ENCODE peak calls at places on chromosomes 1 and 21, in nine cellular contexts. B is A549, K is tibial nerve, X is IMR-90, P is heart left ventricle, U is body of pancreas, R is transverse colon, F is vagina, N is breast epithelium. Z is an unnamed sample.

GRCh38 chr1:220347654-220348175 is 75.5 kb upstream of the RAB3GAP2 start:
- DNase-seq in B (no peak), K (no peak), X (no peak), P (no peak), U (no peak), R (no peak), F (no peak), N (no peak), Z (no peak)

GRCh38 chr1:57131701-57132394 is 166.0 kb upstream of the C8B start:
- DNase-seq in B (no peak), K (no peak), X (peak), P (no peak), U (no peak), R (no peak), F (no peak), N (no peak), Z (no peak)

GRCh38 chr1:77288275-77288674 is 6.5 kb downstream of the AK5 start:
- DNase-seq in B (no peak), K (no peak), X (peak), P (no peak), U (no peak), R (no peak), F (no peak), N (no peak), Z (no peak)

GRCh38 chr1:68600049-68600661 is 103.3 kb upstream of the DEPDC1 start:
- DNase-seq in B (no peak), K (no peak), X (peak), P (no peak), U (peak), R (no peak), F (no peak), N (no peak), Z (no peak)

GRCh38 chr1:234962340-234962989 is 166.2 kb downstream of the TOMM20 start:
- DNase-seq in B (no peak), K (peak), X (peak), P (peak), U (peak), R (no peak), F (no peak), N (no peak), Z (no peak)

GRCh38 chr1:64986903-64987871 is 20.8 kb upstream of the JAK1 start:
- DNase-seq in B (no peak), K (peak), X (peak), P (no peak), U (peak), R (no peak), F (no peak), N (no peak), Z (no peak)

GRCh38 chr1:87045757-87046422 is 131.5 kb downstream of the HS2ST1 start:
- DNase-seq in B (no peak), K (no peak), X (peak), P (no peak), U (no peak), R (no peak), F (no peak), N (no peak), Z (no peak)

GRCh38 chr1:165403835-165404482 is 41.0 kb downstream of the RXRG start:
- DNase-seq in B (peak), K (peak), X (no peak), P (no peak), U (peak), R (no peak), F (no peak), N (no peak), Z (no peak)

GRCh38 chr1:24966724-24967346 is 36.8 kb upstream of the RUNX3 start:
- DNase-seq in B (peak), K (no peak), X (peak), P (no peak), U (no peak), R (no peak), F (no peak), N (no peak), Z (no peak)

GRCh38 chr1:199545780-199546179 is 481.7 kb upstream of the NR5A2 start:
- DNase-seq in B (peak), K (no peak), X (no peak), P (no peak), U (peak), R (peak), F (no peak), N (no peak), Z (no peak)

GRCh38 chr1:5348732-5349465 is 643.3 kb downstream of the NPHP4 start:
- DNase-seq in B (no peak), K (no peak), X (no peak), P (no peak), U (no peak), R (no peak), F (no peak), N (no peak), Z (no peak)

GRCh38 chr1:86774305-86775304 is 70.2 kb downstream of the SH3GLB1 start:
- DNase-seq in B (peak), K (peak), X (peak), P (peak), U (peak), R (peak), F (no peak), N (no peak), Z (peak)

GRCh38 chr1:184329255-184329953 is 57.4 kb upstream of the C1orf21 start:
- DNase-seq in B (no peak), K (no peak), X (no peak), P (no peak), U (no peak), R (peak), F (no peak), N (no peak), Z (no peak)

GRCh38 chr1:76053021-76053420 is 21.5 kb upstream of the ST6GALNAC3 start:
- DNase-seq in B (no peak), K (no peak), X (no peak), P (no peak), U (no peak), R (no peak), F (no peak), N (no peak), Z (no peak)

GRCh38 chr1:83845437-83846071 is 153.4 kb downstream of the TTLL7 start:
- DNase-seq in B (no peak), K (peak), X (no peak), P (no peak), U (no peak), R (no peak), F (no peak), N (no peak), Z (no peak)

GRCh38 chr1:105914403-105914802 is 1142.1 kb upstream of the PRMT6 start:
- DNase-seq in B (no peak), K (no peak), X (no peak), P (no peak), U (peak), R (no peak), F (no peak), N (no peak), Z (no peak)

GRCh38 chr1:18299441-18300338 is 181.0 kb upstream of the KLHDC7A start:
- DNase-seq in B (peak), K (no peak), X (no peak), P (no peak), U (peak), R (no peak), F (no peak), N (no peak), Z (no peak)

GRCh38 chr1:40306296-40306695 is 10.8 kb downstream of the COL9A2 start:
- DNase-seq in B (no peak), K (no peak), X (no peak), P (no peak), U (no peak), R (no peak), F (no peak), N (peak), Z (no peak)

GRCh38 chr1:243598433-243598832 is 251.6 kb downstream of the AKT3 start:
- DNase-seq in B (no peak), K (no peak), X (peak), P (no peak), U (no peak), R (no peak), F (no peak), N (no peak), Z (no peak)

GRCh38 chr1:212671342-212672031 is 28.2 kb downstream of the BATF3 start:
- DNase-seq in B (no peak), K (peak), X (peak), P (peak), U (no peak), R (peak), F (peak), N (no peak), Z (no peak)

GRCh38 chr21:42061866-42062542 is 9.1 kb upstream of the UMODL1 start:
- DNase-seq in B (no peak), K (no peak), X (no peak), P (no peak), U (no peak), R (peak), F (no peak), N (no peak), Z (no peak)

GRCh38 chr1:25906644-25907300 is 553 bp upstream of the STMN1 start:
- DNase-seq in B (no peak), K (no peak), X (no peak), P (no peak), U (peak), R (peak), F (no peak), N (peak), Z (no peak)

GRCh38 chr1:214764502-214764901 is 161.5 kb downstream of the CENPF start:
- DNase-seq in B (no peak), K (no peak), X (no peak), P (no peak), U (no peak), R (no peak), F (no peak), N (no peak), Z (no peak)

GRCh38 chr1:17119076-17119743 is at the start of gene PADI2:
- DNase-seq in B (peak), K (no peak), X (peak), P (peak), U (peak), R (peak), F (no peak), N (peak), Z (no peak)

GRCh38 chr21:35664683-35665082 is 395.6 kb downstream of the SETD4 start:
- DNase-seq in B (no peak), K (no peak), X (peak), P (no peak), U (peak), R (no peak), F (no peak), N (peak), Z (no peak)

GRCh38 chr1:152047607-152047953 is 10.8 kb upstream of the S100A11 start:
- DNase-seq in B (peak), K (no peak), X (peak), P (no peak), U (peak), R (no peak), F (no peak), N (peak), Z (no peak)

GRCh38 chr1:83554174-83554573 is 444.8 kb downstream of the TTLL7 start:
- DNase-seq in B (no peak), K (no peak), X (no peak), P (peak), U (no peak), R (no peak), F (no peak), N (no peak), Z (no peak)

GRCh38 chr1:21089711-21090110 is 87.0 kb downstream of the EIF4G3 start:
- DNase-seq in B (no peak), K (no peak), X (no peak), P (no peak), U (no peak), R (no peak), F (no peak), N (no peak), Z (no peak)

GRCh38 chr1:25105836-25106235 is 126.5 kb downstream of the SYF2 start:
- DNase-seq in B (no peak), K (no peak), X (no peak), P (no peak), U (no peak), R (no peak), F (no peak), N (no peak), Z (no peak)

GRCh38 chr1:203985044-203985443 is 87.9 kb upstream of the SOX13 start:
- DNase-seq in B (no peak), K (no peak), X (no peak), P (no peak), U (no peak), R (no peak), F (no peak), N (no peak), Z (no peak)

GRCh38 chr1:16046865-16047264 is 3.3 kb downstream of the CLCNKB start:
- DNase-seq in B (no peak), K (no peak), X (no peak), P (no peak), U (no peak), R (no peak), F (no peak), N (no peak), Z (no peak)

GRCh38 chr1:108130812-108131211 is 69.3 kb downstream of the SLC25A24 start:
- DNase-seq in B (no peak), K (no peak), X (no peak), P (no peak), U (no peak), R (no peak), F (no peak), N (no peak), Z (no peak)
- H3K27ac ChIP-seq in B (no peak), K (no peak), X (no peak), P (no peak), U (no peak), R (no peak), F (no peak), N (no peak), Z (no peak)

GRCh38 chr1:156193488-156194299 is at the start of gene SLC25A44:
- DNase-seq in B (peak), K (peak), X (peak), P (peak), U (peak), R (peak), F (no peak), N (peak), Z (peak)
- TF ChIP-seq POLR2A in B (peak), K (no peak), X (peak), P (peak), U (peak), R (peak), F (peak), N (peak), Z (peak)

GRCh38 chr1:31065310-31066217 is at the start of gene PUM1:
- DNase-seq in B (peak), K (peak), X (peak), P (peak), U (peak), R (peak), F (peak), N (peak), Z (peak)

GRCh38 chr1:31063636-31064035 is 1.9 kb downstream of the PUM1 start:
- DNase-seq in B (no peak), K (no peak), X (peak), P (no peak), U (no peak), R (no peak), F (no peak), N (no peak), Z (no peak)

GRCh38 chr1:31064115-31064514 is 1.4 kb downstream of the PUM1 start:
- DNase-seq in B (no peak), K (no peak), X (no peak), P (no peak), U (no peak), R (no peak), F (no peak), N (no peak), Z (no peak)

GRCh38 chr1:31064685-31065309 is 720 bp downstream of the PUM1 start:
- DNase-seq in B (peak), K (no peak), X (peak), P (peak), U (no peak), R (peak), F (no peak), N (no peak), Z (no peak)

GRCh38 chr1:31062867-31063380 is 2.6 kb downstream of the PUM1 start:
- DNase-seq in B (no peak), K (no peak), X (no peak), P (no peak), U (no peak), R (no peak), F (no peak), N (no peak), Z (no peak)
- H3K27ac ChIP-seq in B (peak), K (no peak), X (no peak), P (no peak), U (peak), R (peak), F (peak), N (peak), Z (peak)

GRCh38 chr1:109826930-109827349 is 63.2 kb upstream of the EPS8L3 start:
- DNase-seq in B (no peak), K (no peak), X (no peak), P (no peak), U (no peak), R (no peak), F (no peak), N (no peak), Z (no peak)

GRCh38 chr1:109827986-109828385 is 64.3 kb upstream of the EPS8L3 start:
- DNase-seq in B (no peak), K (no peak), X (no peak), P (no peak), U (no peak), R (no peak), F (peak), N (no peak), Z (no peak)

GRCh38 chr1:109825774-109826173 is 62.1 kb upstream of the EPS8L3 start:
- DNase-seq in B (no peak), K (no peak), X (no peak), P (no peak), U (no peak), R (no peak), F (no peak), N (no peak), Z (no peak)

GRCh38 chr1:109827466-109827865 is 63.7 kb upstream of the EPS8L3 start:
- DNase-seq in B (no peak), K (no peak), X (no peak), P (no peak), U (no peak), R (no peak), F (peak), N (no peak), Z (no peak)

DNA sequence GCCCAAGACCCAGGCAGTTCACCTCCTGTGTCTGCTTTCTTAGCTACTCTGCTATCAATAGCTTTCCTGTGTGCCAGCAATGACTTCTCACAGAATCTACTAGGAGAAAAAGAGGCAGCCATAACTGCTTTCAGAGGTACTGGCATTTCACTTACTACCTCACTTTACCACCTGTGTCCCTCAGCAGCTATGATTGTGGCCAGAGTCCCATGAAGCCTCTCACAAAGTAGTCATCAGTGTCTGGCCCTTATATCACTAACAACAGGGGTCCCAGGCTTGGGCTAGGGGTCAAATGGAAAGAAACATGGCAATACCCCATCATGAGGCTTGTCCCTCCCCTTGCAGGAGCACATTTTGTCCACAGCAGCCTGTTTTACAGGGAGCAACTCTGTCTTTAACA is 62.7 kb upstream of the EPS8L3 start:
- DNase-seq in B (no peak), K (no peak), X (no peak), P (no peak), U (no peak), R (no peak), F (peak), N (no peak), Z (no peak)
- TF ChIP-seq POLR2A in B (no peak), K (no peak), X (no peak), P (no peak), U (no peak), R (no peak), F (no peak), N (no peak), Z (no peak)

GRCh38 chr1:150613061-150613920 is 16.1 kb downstream of the ENSA start:
- DNase-seq in B (peak), K (peak), X (peak), P (peak), U (peak), R (peak), F (no peak), N (no peak), Z (no peak)

GRCh38 chr1:150606743-150607142 is 22.7 kb downstream of the ENSA start:
- DNase-seq in B (no peak), K (no peak), X (no peak), P (no peak), U (no peak), R (no peak), F (no peak), N (no peak), Z (no peak)

GRCh38 chr1:150610576-150610975 is 18.8 kb downstream of the ENSA start:
- DNase-seq in B (no peak), K (no peak), X (no peak), P (no peak), U (no peak), R (no peak), F (no peak), N (no peak), Z (no peak)

GRCh38 chr1:150612014-150612345 is 17.4 kb downstream of the ENSA start:
- DNase-seq in B (no peak), K (no peak), X (no peak), P (no peak), U (no peak), R (no peak), F (no peak), N (no peak), Z (no peak)

DNA sequence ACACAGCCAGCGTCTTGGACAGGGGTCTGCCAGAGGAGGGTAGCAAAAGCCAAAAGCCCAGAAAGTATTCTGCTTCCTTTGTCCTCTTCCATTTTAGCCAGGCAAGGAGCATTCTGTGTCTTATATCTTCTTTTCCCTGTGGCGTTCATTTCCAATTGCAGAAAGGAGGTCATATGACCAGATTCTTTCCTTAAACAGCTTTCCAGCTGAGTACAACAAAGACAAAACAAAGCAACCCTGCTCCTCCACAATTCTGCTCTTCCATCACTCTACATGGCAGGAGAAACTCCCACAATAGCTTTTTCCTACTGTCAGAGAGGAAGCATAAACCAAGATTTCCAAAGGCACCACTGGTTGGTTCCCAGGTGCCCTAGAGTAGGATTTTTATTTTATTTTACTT is 19.7 kb downstream of the ENSA start:
- DNase-seq in B (no peak), K (no peak), X (peak), P (no peak), U (no peak), R (no peak), F (no peak), N (no peak), Z (no peak)
- H3K27ac ChIP-seq in B (peak), K (no peak), X (peak), P (peak), U (peak), R (peak), F (peak), N (peak), Z (peak)

GRCh38 chr1:206508956-206509355 is 1.6 kb downstream of the RASSF5 start:
- DNase-seq in B (no peak), K (no peak), X (peak), P (no peak), U (peak), R (no peak), F (no peak), N (no peak), Z (no peak)

GRCh38 chr1:206506803-206507394 is 432 bp upstream of the RASSF5 start:
- DNase-seq in B (no peak), K (no peak), X (no peak), P (no peak), U (peak), R (peak), F (no peak), N (no peak), Z (no peak)

GRCh38 chr1:206506405-206506802 is 927 bp upstream of the RASSF5 start:
- DNase-seq in B (no peak), K (no peak), X (no peak), P (no peak), U (no peak), R (no peak), F (no peak), N (no peak), Z (no peak)

GRCh38 chr1:206508130-206508884 is 976 bp downstream of the RASSF5 start:
- DNase-seq in B (no peak), K (no peak), X (no peak), P (no peak), U (peak), R (no peak), F (no peak), N (no peak), Z (no peak)

DNA sequence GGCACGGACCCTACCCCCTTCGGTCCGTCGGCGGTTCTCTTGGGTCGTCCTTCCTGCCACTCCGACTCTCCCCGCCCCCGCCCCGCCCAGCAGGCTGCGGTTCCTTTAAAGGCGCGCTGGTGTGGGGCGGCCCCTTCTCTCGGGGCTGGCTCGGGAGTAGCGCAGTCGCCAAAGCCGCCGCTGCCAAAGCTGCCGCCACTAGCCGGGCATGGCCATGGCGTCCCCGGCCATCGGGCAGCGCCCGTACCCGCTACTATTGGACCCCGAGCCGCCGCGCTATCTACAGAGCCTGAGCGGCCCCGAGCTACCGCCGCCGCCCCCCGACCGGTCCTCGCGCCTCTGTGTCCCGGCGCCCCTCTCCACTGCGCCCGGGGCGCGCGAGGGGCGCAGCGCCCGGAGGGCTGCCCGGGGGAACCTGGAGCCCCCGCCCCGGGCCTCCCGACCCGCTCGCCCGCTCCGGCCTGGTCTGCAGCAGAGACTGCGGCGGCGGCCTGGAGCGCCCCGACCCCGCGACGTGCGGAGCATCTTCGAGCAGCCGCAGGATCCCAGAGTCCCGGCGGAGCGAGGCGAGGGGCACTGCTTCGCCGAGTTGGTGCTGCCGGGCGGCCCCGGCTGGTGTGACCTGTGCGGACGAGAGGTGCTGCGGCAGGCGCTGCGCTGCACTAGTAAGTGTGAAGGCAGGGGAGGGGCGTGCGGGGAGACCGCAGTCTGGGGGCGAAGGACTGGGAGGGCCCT is at the start of gene RASSF5:
- DNase-seq in B (peak), K (peak), X (peak), P (peak), U (peak), R (peak), F (no peak), N (peak), Z (peak)
- TF ChIP-seq POLR2A in B (peak), K (no peak), X (peak), P (peak), U (peak), R (peak), F (peak), N (no peak), Z (no peak)